ENCODE peak calls at places on chromosomes 12 and 14, in five cellular contexts. F is stimulated activated CD8-positive, alpha-beta memory T cell treated with anti-CD3 and anti-CD28 coated beads, Interleukin-2, amount 100 ng/mL, for 48 hours; U is endothelial cell; G is CD8-positive, alpha-beta T cell; O is T-helper 2 cell. N is an unnamed sample.

GRCh38 chr12:76866726-76867125 is 12.1 kb downstream of the CSRP2 start:
- DNase-seq in F (no peak), U (no peak), G (no peak), O (no peak), N (no peak)

GRCh38 chr14:89616425-89617141 is 199.6 kb upstream of the FOXN3 start:
- DNase-seq in F (no peak), U (peak), G (peak), O (peak), N (no peak)

GRCh38 chr14:99604766-99605298 is 825 bp upstream of the CCDC85C start:
- DNase-seq in F (no peak), U (peak), G (no peak), O (peak), N (no peak)

GRCh38 chr12:103854372-103854973 is 13.4 kb upstream of the NT5DC3 start:
- DNase-seq in F (no peak), U (no peak), G (no peak), O (no peak), N (no peak)

GRCh38 chr14:68687746-68688145 is 105.1 kb downstream of the ZFP36L1 start:
- DNase-seq in F (no peak), U (no peak), G (no peak), O (no peak), N (no peak)

GRCh38 chr14:81206115-81206514 is 14.6 kb downstream of the GTF2A1 start:
- DNase-seq in F (no peak), U (no peak), G (no peak), O (no peak), N (no peak)

GRCh38 chr12:12367096-12367998 is 10.5 kb downstream of the BORCS5 start:
- DNase-seq in F (no peak), U (no peak), G (no peak), O (no peak), N (no peak)

GRCh38 chr14:21068521-21069387 is 1.4 kb upstream of the ARHGEF40 start:
- DNase-seq in F (no peak), U (peak), G (peak), O (peak), N (peak)

GRCh38 chr12:131362290-131363211 is 348.3 kb upstream of the SFSWAP start:
- DNase-seq in F (no peak), U (no peak), G (no peak), O (no peak), N (no peak)

N was measured in stimulated activated CD4-positive, alpha-beta T cell treated with anti-CD3 and anti-CD28 coated beads, Interleukin-12 subunit alpha, Interleukin-12 subunit beta, amount 100 ng/mL, for 48 hours.